ENCODE peak calls at places on chromosomes 3 and 15, in six cellular contexts. M is heart left ventricle, A is IMR-90, D is vagina, F is right lobe of liver, J is suprapubic skin. N is an unnamed sample.

GRCh38 chr15:74242296-74242929 is 6.3 kb downstream of the CCDC33 start:
- DNase-seq in M (no peak), A (peak), D (no peak), F (no peak), J (no peak), N (no peak)

GRCh38 chr15:78620839-78621421 is at the start of gene CHRNA3:
- DNase-seq in M (no peak), A (no peak), D (no peak), F (no peak), J (no peak), N (peak)

GRCh38 chr15:40098489-40099261 is 10.0 kb downstream of the BMF start:
- DNase-seq in M (peak), A (peak), D (peak), F (peak), J (peak), N (no peak)

GRCh38 chr15:48493084-48493762 is 152.3 kb downstream of the FBN1 start:
- DNase-seq in M (no peak), A (peak), D (no peak), F (no peak), J (no peak), N (peak)

GRCh38 chr15:33735637-33736247 is 232.6 kb upstream of the CHRM5 start:
- DNase-seq in M (no peak), A (peak), D (no peak), F (no peak), J (no peak), N (no peak)

GRCh38 chr15:52428297-52428696 is 100.4 kb downstream of the MYO5A start:
- DNase-seq in M (no peak), A (peak), D (no peak), F (no peak), J (no peak), N (no peak)

GRCh38 chr3:112987710-112988334 is 3.0 kb upstream of the GTPBP8 start:
- DNase-seq in M (no peak), A (no peak), D (no peak), F (no peak), J (no peak), N (no peak)

GRCh38 chr3:84547971-84548970 is 410.5 kb upstream of the CADM2 start:
- DNase-seq in M (peak), A (no peak), D (no peak), F (peak), J (no peak), N (no peak)

GRCh38 chr15:92670625-92671024 is 15.1 kb upstream of the FAM174B start:
- DNase-seq in M (no peak), A (no peak), D (peak), F (no peak), J (no peak), N (no peak)

DNA sequence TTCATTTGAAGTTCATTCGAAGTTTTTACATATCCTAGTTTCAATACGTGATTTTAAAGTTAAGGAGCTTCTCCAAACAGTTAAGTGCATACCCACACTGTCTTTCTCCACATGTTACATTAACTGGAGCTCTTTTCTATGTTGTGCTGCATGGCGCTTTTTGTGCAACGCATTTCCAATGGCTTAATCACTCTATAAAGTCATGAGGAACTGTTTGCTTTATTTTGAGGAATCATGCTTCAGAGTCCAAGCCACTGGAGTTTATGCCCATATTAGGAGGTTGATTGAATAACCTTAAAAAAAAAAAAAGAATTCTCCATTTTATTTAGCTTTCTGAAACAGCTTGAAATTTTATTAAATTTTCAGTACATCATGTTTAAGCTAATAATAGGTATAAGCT is 109.4 kb upstream of the MBNL1 start:
- DNase-seq in M (no peak), A (peak), D (no peak), F (no peak), J (no peak), N (no peak)
- TF ChIP-seq CTCF in M (no peak), A (no peak), D (no peak), F (no peak), J (no peak), N (no peak)

GRCh38 chr15:57198654-57199241 is 177.6 kb upstream of the CGNL1 start:
- DNase-seq in M (no peak), A (no peak), D (no peak), F (no peak), J (no peak), N (no peak)
- H3K4me3 ChIP-seq in M (no peak), A (no peak), D (no peak), F (no peak), J (no peak), N (no peak)

GRCh38 chr15:68325721-68326120 is 48.2 kb downstream of the FEM1B start:
- DNase-seq in M (no peak), A (no peak), D (no peak), F (no peak), J (no peak), N (no peak)
- TF ChIP-seq POLR2A in M (no peak), A (no peak), D (no peak), F (no peak), J (no peak), N (no peak)

GRCh38 chr3:14918356-14918860 is 29.0 kb upstream of the NR2C2 start:
- DNase-seq in M (no peak), A (no peak), D (no peak), F (no peak), J (peak), N (no peak)

GRCh38 chr3:14913926-14914776 is 33.2 kb upstream of the NR2C2 start:
- DNase-seq in M (no peak), A (no peak), D (no peak), F (no peak), J (peak), N (no peak)

GRCh38 chr3:14913071-14913925 is 34.1 kb upstream of the NR2C2 start:
- DNase-seq in M (no peak), A (no peak), D (no peak), F (peak), J (peak), N (no peak)

GRCh38 chr3:14914777-14915113 is 32.6 kb upstream of the NR2C2 start:
- DNase-seq in M (no peak), A (no peak), D (no peak), F (peak), J (no peak), N (no peak)

DNA sequence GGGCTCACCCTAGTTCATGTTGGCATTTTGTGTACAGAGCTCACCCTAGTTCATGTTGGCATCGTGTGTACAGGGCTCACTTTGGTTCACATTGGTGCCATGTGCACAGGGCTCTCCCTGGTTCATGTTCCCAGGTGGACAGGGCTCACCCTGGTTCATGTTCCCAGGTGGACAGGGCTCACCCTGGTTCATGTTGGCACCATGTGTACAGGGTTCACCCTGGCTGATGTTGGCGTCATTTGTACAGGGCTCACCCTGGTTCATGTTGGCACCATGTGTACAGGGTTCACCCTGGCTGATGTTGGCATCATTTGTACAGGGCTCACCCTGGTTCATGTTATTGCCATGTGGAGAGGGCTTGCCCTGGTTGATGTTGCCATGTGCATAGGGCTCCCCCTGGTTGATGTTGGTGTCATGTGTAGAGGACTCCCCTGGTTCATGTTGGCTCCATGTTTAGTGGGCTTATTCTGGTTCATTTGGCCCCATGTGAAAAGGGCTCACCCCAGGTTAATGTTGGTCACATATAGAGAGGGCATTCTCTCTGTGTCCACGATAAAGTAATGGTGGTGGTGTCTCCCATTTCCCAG is 31.7 kb upstream of the NR2C2 start:
- DNase-seq in M (no peak), A (no peak), D (no peak), F (peak), J (peak), N (no peak)
- TF ChIP-seq CTCF in M (peak), A (no peak), D (no peak), F (no peak), J (no peak), N (no peak)

GRCh38 chr3:145248928-145249327 is 912.1 kb downstream of the PLOD2 start:
- DNase-seq in M (no peak), A (no peak), D (no peak), F (no peak), J (no peak), N (no peak)
- H3K4me3 ChIP-seq in M (no peak), A (no peak), D (no peak), F (no peak), J (no peak), N (no peak)

DNA sequence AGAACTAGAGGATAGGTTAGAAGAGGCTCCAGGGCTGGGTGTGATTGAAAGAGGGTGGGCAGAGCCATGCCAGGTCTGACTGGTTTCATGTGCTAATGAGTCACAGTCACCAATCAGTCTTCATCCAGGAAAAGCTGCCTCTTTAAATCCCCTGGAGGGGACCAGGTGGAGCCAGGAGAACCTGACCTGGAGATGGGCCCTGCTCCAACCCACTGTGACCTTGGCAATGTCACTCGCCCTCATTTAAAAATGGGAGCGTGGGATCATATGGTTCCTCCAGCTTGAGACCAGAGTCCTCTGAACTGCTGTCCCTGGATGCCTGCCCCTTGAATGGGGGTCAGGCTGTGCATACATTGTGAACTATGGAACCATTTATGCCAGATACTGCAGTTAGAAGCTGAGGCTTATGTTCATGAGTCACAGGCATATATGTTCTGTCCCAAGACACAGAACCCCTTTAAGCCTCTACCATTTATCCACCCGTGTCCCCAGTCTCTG is 23.0 kb downstream of the HES1 start:
- DNase-seq in M (no peak), A (no peak), D (no peak), F (no peak), J (peak), N (no peak)
- TF ChIP-seq POLR2A in M (no peak), A (no peak), D (no peak), F (no peak), J (no peak), N (no peak)

DNA sequence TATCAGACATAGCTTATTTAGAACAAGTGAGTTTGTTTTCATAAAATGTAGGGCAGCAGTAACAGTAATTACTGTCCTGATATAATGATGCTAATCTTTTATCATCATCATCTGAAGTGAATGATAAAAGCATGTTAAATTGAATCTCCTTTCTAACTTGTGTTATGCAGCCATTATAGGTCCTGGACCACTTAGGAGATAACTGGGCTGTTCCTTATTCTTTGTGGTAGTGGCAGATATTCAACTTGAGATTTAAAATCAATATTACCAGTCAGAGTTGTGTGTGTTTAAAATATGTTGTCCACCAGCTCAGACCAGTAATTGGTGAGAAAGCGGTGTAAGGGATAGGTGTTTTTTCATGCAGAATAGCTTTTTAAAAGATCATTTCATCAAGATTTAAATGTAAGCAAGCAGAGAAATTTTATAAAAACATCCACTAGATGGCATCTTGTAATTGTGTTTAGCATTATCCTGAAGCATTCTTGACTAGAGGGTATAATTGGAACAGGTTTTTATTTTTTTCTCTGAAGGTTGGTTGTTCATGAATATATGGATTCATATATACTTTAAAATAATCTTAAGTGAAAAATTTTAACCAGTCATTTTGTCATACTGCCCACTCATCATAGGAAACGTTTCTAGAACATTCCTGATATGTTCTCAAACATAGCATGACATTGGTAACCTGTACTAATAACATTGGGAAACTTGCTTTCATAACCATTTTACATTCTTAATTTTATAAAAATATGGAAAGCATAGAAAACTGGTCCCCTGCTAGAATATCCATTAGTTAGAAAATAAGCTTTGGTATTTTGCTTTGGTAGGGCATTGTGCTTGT is 153.9 kb downstream of the BBX start:
- DNase-seq in M (no peak), A (peak), D (no peak), F (no peak), J (no peak), N (no peak)
- TF ChIP-seq CTCF in M (peak), A (peak), D (peak), F (peak), J (peak), N (no peak)

DNA sequence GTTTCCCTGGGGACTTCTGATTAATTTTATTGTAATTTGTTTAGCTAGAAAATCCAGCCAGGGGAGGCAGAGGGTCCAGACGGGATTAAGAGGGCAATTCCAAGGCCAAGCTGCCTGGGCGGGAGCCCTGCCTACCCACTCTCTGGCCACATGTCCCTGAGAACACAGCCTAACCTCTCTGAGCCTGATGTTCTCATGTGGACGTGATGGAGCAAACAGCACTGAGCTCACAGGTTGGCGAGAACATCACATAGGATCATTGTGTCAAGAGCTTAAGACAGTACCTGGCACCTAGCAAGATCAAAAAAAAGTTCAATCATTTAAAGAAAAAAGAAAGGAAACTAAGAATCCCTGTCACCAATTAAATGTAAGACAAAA is 1.0 kb downstream of the LRRC2 start:
- DNase-seq in M (no peak), A (no peak), D (no peak), F (no peak), J (no peak), N (peak)
- H3K4me3 ChIP-seq in M (peak), A (peak), D (peak), F (peak), J (peak), N (no peak)

DNA sequence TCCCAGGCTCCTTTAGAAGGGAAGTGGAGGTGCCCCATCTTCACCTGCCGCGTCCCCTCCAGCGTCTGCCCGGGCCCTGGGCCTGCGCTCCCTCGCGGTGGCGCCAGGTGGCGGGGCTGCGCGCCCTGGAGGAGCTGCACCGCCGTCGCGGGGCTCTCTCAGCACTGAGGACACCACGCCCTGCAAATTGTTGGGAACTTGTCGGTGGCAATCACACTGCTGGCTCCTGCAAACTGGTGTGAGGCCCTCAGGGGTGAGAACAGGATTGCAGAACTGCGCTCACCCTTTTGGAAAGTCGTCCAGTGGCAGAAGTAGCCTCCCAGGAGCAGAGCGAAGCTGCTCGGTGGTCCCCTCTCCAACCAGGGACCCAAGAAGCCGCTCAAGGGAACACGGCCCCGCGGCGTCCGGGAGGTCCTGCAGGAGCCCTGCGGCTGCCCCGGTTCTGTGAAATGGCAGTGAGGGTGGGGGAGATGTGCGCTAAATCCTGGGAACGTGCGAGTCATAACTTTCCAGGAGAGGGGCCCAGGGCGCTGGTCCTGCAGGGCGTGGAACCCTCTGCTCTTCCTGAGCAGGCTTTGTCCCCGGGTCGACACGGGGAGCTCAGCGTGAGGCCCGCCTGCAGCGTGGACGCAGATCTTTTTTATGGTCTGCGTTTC is 995 bp upstream of the LRRK1 start:
- DNase-seq in M (peak), A (peak), D (no peak), F (peak), J (peak), N (peak)
- TF ChIP-seq POLR2A in M (no peak), A (no peak), D (no peak), F (no peak), J (no peak), N (no peak)

DNA sequence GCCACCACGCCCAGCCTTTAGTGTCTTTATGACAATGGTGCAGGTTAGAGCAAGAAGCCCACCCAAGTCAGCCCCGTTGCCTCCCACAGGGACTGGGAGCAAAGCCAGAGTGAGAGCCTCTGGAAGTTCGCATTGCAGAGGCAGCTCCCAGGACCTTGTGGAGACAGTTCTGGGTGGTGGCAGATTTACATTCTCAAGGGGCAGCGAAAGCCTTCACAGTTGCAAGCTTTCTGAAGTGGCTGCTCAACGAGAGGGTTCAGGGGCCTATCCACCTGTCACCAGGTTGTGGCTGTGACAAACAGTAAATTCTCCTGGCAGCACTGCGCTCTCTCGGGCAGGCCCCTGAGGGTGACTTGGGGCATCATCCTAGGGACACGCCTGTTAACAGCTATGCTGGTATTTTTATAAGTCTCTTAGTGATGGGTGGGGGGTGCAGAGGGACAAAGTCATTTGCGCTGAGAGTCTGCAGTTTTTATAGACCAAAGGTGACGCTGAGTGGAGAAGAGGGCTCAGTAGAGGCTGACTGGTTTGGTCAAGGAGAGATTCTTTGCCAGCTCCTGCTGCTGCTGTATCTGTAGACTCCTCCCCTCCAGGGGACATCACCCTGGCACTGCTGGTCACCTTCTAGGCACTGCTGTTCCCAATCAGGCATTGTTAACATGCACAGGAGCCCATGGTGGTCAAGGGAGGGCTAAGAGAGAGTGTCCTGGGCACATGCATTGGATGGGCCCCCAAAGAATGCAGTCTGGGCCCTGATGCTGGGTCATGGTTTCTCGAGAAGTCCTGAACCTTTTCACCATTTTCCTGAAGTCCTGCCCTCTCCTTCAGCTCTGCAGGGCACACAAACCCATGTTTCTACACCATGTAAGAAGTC is 57.5 kb upstream of the KLF13 start:
- DNase-seq in M (peak), A (no peak), D (peak), F (peak), J (peak), N (peak)
- TF ChIP-seq CTCF in M (no peak), A (no peak), D (no peak), F (no peak), J (no peak), N (no peak)

N was measured in lower leg skin.